ENCODE peak calls at places on chromosome 20, in five cellular contexts. One of them, this sample, is unnamed.

GRCh38 chr20:11766961-11767360 is 150.7 kb upstream of the BTBD3 start:
- DNase-seq in testis: no peak
- DNase-seq in fibroblast of lung: no peak
- DNase-seq in psoas muscle: no peak
- DNase-seq in Peyer's patch: no peak
- DNase-seq in this sample: no peak

GRCh38 chr20:48777821-48778220 is 50.0 kb downstream of the PREX1 start:
- DNase-seq in testis: no peak
- DNase-seq in fibroblast of lung: no peak
- DNase-seq in psoas muscle: no peak
- DNase-seq in Peyer's patch: no peak
- DNase-seq in this sample: no peak

GRCh38 chr20:57013741-57014140 is 252.7 kb downstream of the BMP7 start:
- DNase-seq in testis: peak; percentile 27
- DNase-seq in psoas muscle: no peak
- DNase-seq in Peyer's patch: no peak
- DNase-seq in fibroblast of lung: no peak
- DNase-seq in this sample: no peak

GRCh38 chr20:9565910-9566550 is 51.6 kb downstream of the LAMP5 start:
- DNase-seq in testis: no peak
- DNase-seq in Peyer's patch: no peak
- DNase-seq in fibroblast of lung: no peak
- DNase-seq in psoas muscle: no peak
- DNase-seq in this sample: no peak

GRCh38 chr20:22768779-22769178 is 184.4 kb upstream of the FOXA2 start:
- DNase-seq in psoas muscle: no peak
- DNase-seq in testis: peak; percentile 52
- DNase-seq in Peyer's patch: no peak
- DNase-seq in fibroblast of lung: no peak
- DNase-seq in this sample: no peak

GRCh38 chr20:50317644-50318043 is 127.0 kb downstream of the CEBPB start:
- DNase-seq in Peyer's patch: no peak
- DNase-seq in psoas muscle: no peak
- DNase-seq in testis: no peak
- DNase-seq in fibroblast of lung: no peak
- DNase-seq in this sample: no peak

GRCh38 chr20:346640-347316 is at the start of gene NRSN2:
- DNase-seq in Peyer's patch: peak; percentile 57
- DNase-seq in psoas muscle: peak; percentile 57
- DNase-seq in testis: peak; percentile 83
- DNase-seq in fibroblast of lung: peak; percentile 68
- DNase-seq in this sample: no peak

GRCh38 chr20:63706027-63706695 is 1.6 kb downstream of the ARFRP1 start:
- DNase-seq in psoas muscle: no peak
- DNase-seq in fibroblast of lung: no peak
- DNase-seq in testis: no peak
- DNase-seq in Peyer's patch: no peak
- DNase-seq in this sample: no peak

GRCh38 chr20:34084227-34084923 is 27.7 kb downstream of the EIF2S2 start:
- DNase-seq in Peyer's patch: no peak
- DNase-seq in psoas muscle: no peak
- DNase-seq in fibroblast of lung: no peak
- DNase-seq in testis: no peak
- DNase-seq in this sample: no peak
- H3K9me3 ChIP-seq in Peyer's patch: no peaks in the 10 kb centered on the region
- H3K9me3 ChIP-seq in psoas muscle: no peaks in the 10 kb centered on the region
- H3K9me3 ChIP-seq in fibroblast of lung: no peaks in the 10 kb centered on the region
- H3K9me3 ChIP-seq in testis: no peaks in the 10 kb centered on the region
- H3K9me3 ChIP-seq in this sample: no peaks in the 10 kb centered on the region

GRCh38 chr20:1440024-1440423 is 26.6 kb downstream of the NSFL1C start:
- DNase-seq in Peyer's patch: no peak
- DNase-seq in testis: no peak
- DNase-seq in psoas muscle: no peak
- DNase-seq in fibroblast of lung: peak; percentile 15
- DNase-seq in this sample: no peak

GRCh38 chr20:1441133-1441532 is 25.5 kb downstream of the NSFL1C start:
- DNase-seq in testis: no peak
- DNase-seq in psoas muscle: no peak
- DNase-seq in fibroblast of lung: no peak
- DNase-seq in Peyer's patch: no peak
- DNase-seq in this sample: no peak

GRCh38 chr20:1435337-1435699 is 31.3 kb downstream of the NSFL1C start:
- DNase-seq in psoas muscle: no peak
- DNase-seq in testis: no peak
- DNase-seq in fibroblast of lung: no peak
- DNase-seq in Peyer's patch: no peak
- DNase-seq in this sample: no peak

GRCh38 chr20:1437222-1437904 is 29.3 kb downstream of the NSFL1C start:
- DNase-seq in fibroblast of lung: peak; percentile 89
- DNase-seq in Peyer's patch: peak; percentile 89
- DNase-seq in testis: peak; percentile 76
- DNase-seq in psoas muscle: peak; percentile 67
- DNase-seq in this sample: peak; percentile 67

GRCh38 chr20:1438361-1438760 is 28.3 kb downstream of the NSFL1C start:
- DNase-seq in Peyer's patch: no peak
- DNase-seq in testis: no peak
- DNase-seq in psoas muscle: no peak
- DNase-seq in fibroblast of lung: no peak
- DNase-seq in this sample: no peak
- H3K9me3 ChIP-seq in Peyer's patch: no peaks in the 10 kb centered on the region
- H3K9me3 ChIP-seq in testis: no peaks in the 10 kb centered on the region
- H3K9me3 ChIP-seq in psoas muscle: no peaks in the 10 kb centered on the region
- H3K9me3 ChIP-seq in fibroblast of lung: no peaks in the 10 kb centered on the region
- H3K9me3 ChIP-seq in this sample: no peaks in the 10 kb centered on the region

GRCh38 chr20:3130051-3130600 is 29.5 kb downstream of the FASTKD5 start:
- DNase-seq in fibroblast of lung: no peak
- DNase-seq in testis: no peak
- DNase-seq in Peyer's patch: peak; percentile 31
- DNase-seq in psoas muscle: no peak
- DNase-seq in this sample: no peak
- H3K9me3 ChIP-seq in fibroblast of lung: no peaks in the 10 kb centered on the region
- H3K9me3 ChIP-seq in testis: no peaks in the 10 kb centered on the region
- H3K9me3 ChIP-seq in Peyer's patch: no peaks in the 10 kb centered on the region
- H3K9me3 ChIP-seq in psoas muscle: no peaks in the 10 kb centered on the region
- H3K9me3 ChIP-seq in this sample: no peaks in the 10 kb centered on the region

GRCh38 chr20:15627501-15627903 is 945.7 kb downstream of the KIF16B start:
- DNase-seq in psoas muscle: no peak
- DNase-seq in testis: no peak
- DNase-seq in fibroblast of lung: no peak
- DNase-seq in Peyer's patch: no peak
- DNase-seq in this sample: no peak

GRCh38 chr20:15627089-15627488 is 946.2 kb downstream of the KIF16B start:
- DNase-seq in testis: no peak
- DNase-seq in fibroblast of lung: no peak
- DNase-seq in psoas muscle: no peak
- DNase-seq in Peyer's patch: no peak
- DNase-seq in this sample: no peak

GRCh38 chr20:15632680-15633079 is 940.6 kb downstream of the KIF16B start:
- DNase-seq in testis: no peak
- DNase-seq in psoas muscle: no peak
- DNase-seq in fibroblast of lung: no peak
- DNase-seq in Peyer's patch: no peak
- DNase-seq in this sample: no peak

DNA sequence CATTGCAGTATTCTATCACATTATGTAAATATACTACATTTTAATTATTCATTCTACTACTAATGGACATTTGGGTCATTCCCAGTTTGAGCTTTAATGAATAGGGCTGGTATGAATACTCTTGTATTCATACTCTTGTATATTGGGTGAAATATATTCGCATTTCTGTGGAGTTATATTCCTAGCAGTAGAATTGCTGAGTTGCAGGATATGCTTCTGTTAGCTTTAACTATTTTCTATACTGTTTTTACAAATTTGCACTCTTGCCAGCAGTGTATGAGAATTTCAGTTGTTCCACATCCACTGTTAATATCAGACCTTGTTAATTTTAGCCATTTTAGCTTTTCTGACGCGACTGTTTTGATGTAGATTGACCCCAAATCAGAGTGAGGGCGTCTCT is 944.3 kb downstream of the KIF16B start:
- DNase-seq in fibroblast of lung: no peak
- DNase-seq in psoas muscle: no peak
- DNase-seq in Peyer's patch: no peak
- DNase-seq in testis: no peak
- DNase-seq in this sample: no peak
- H3K9me3 ChIP-seq in fibroblast of lung: no peaks in the 10 kb centered on the region
- H3K9me3 ChIP-seq in psoas muscle: no peaks in the 10 kb centered on the region
- H3K9me3 ChIP-seq in Peyer's patch: no peaks in the 10 kb centered on the region
- H3K9me3 ChIP-seq in testis: no peaks in the 10 kb centered on the region
- H3K9me3 ChIP-seq in this sample: no peaks in the 10 kb centered on the region

DNA sequence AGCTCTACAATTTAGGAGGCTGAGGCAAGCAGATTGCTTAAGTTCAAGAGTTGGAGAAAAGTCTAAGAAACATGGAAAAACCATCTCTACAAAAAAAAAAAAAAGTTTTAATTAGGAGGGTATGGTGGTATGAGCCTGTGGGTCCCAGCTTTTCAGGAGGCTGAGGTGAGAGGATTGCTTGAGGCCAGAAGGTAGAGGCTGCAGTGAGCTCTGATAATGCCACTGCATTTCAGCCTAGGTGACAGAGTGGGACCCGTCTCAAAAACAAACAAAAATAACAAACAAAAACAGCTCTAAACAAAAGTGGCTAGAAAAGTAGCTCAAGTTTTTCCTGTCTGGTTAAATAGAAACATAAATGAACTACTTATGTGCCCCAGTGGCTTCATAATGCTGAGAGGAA is 2133.6 kb upstream of the DEFB115 start:
- DNase-seq in fibroblast of lung: no peak
- DNase-seq in Peyer's patch: no peak
- DNase-seq in psoas muscle: no peak
- DNase-seq in testis: no peak
- DNase-seq in this sample: no peak
- H3K9me3 ChIP-seq in fibroblast of lung: peaks cover 3% of the 10 kb centered on the region
- H3K9me3 ChIP-seq in Peyer's patch: no peaks in the 10 kb centered on the region
- H3K9me3 ChIP-seq in psoas muscle: no peaks in the 10 kb centered on the region
- H3K9me3 ChIP-seq in testis: no peaks in the 10 kb centered on the region
- H3K9me3 ChIP-seq in this sample: no peaks in the 10 kb centered on the region